ENCODE peak calls at places on chromosomes 3 and 15, in seven cellular contexts. U is erythroblast, M is heart left ventricle, B is tibial nerve, Z is stomach, P is H1, I is right lobe of liver. H is an unnamed sample.

GRCh38 chr3:156160653-156161052 is 40.3 kb downstream of the KCNAB1 start:
- DNase-seq in B (no peak), M (no peak), Z (no peak), P (no peak), U (no peak), I (no peak), H (no peak)

GRCh38 chr3:107798381-107798780 is 275.6 kb downstream of the BBX start:
- DNase-seq in P (no peak), I (no peak), Z (no peak), M (no peak), U (no peak), B (no peak), H (no peak)

GRCh38 chr3:34132069-34132677 is 333.7 kb downstream of the PDCD6IP start:
- DNase-seq in U (no peak), P (no peak), B (no peak), M (no peak), Z (no peak), I (no peak), H (no peak)

GRCh38 chr3:94937980-94938379 is 875.1 kb downstream of the NSUN3 start:
- DNase-seq in P (no peak), B (no peak), I (no peak), Z (no peak), U (no peak), M (no peak), H (no peak)

GRCh38 chr3:16369885-16370284 is 104.9 kb downstream of the OXNAD1 start:
- DNase-seq in U (no peak), Z (no peak), P (peak), B (no peak), M (no peak), I (no peak), H (no peak)

GRCh38 chr3:49689046-49689886 is at the start of the genes MST1 and RNF123:
- DNase-seq in B (peak), P (peak), Z (peak), U (no peak), I (peak), M (peak), H (peak)

GRCh38 chr15:56367156-56367555 is 1.9 kb downstream of the TEX9 start:
- DNase-seq in U (no peak), Z (no peak), M (no peak), B (no peak), I (no peak), P (no peak), H (no peak)

GRCh38 chr15:51621155-51621554 is 1.4 kb downstream of the DMXL2 start:
- DNase-seq in Z (no peak), B (no peak), P (no peak), U (no peak), I (no peak), M (no peak), H (no peak)

GRCh38 chr3:112982710-112983109 is 7.8 kb upstream of the CD200R1 start:
- DNase-seq in I (no peak), Z (no peak), B (no peak), P (no peak), M (no peak), U (no peak), H (no peak)

GRCh38 chr3:7934362-7934761 is 567.3 kb upstream of the LMCD1 start:
- DNase-seq in B (no peak), Z (peak), U (no peak), M (no peak), P (no peak), I (no peak), H (no peak)

GRCh38 chr15:29820802-29821160 is 1.5 kb downstream of the TJP1 start:
- DNase-seq in Z (no peak), U (no peak), I (no peak), M (no peak), P (no peak), B (no peak), H (no peak)

GRCh38 chr3:62873672-62874397 is 1.4 kb downstream of the CADPS start:
- DNase-seq in B (no peak), U (no peak), Z (no peak), I (no peak), P (peak), M (peak), H (no peak)

GRCh38 chr15:34890424-34890823 is 79.1 kb downstream of the AQR start:
- DNase-seq in I (no peak), M (no peak), P (no peak), U (no peak), Z (no peak), B (no peak), H (no peak)

GRCh38 chr15:70584838-70585706 is 178.3 kb downstream of the UACA start:
- DNase-seq in I (peak), B (no peak), Z (peak), M (no peak), P (peak), U (peak), H (peak)

GRCh38 chr15:93378547-93378946 is 289.5 kb upstream of the RGMA start:
- DNase-seq in B (no peak), Z (no peak), I (no peak), M (no peak), P (no peak), U (no peak), H (no peak)

GRCh38 chr3:134898315-134898714 is 103.3 kb downstream of the EPHB1 start:
- DNase-seq in M (no peak), I (peak), Z (no peak), P (no peak), U (no peak), B (no peak), H (no peak)

GRCh38 chr3:193788189-193788946 is 195.4 kb downstream of the OPA1 start:
- DNase-seq in B (no peak), I (peak), Z (peak), P (no peak), M (peak), U (peak), H (peak)

GRCh38 chr15:92541197-92542190 is 114.1 kb downstream of the FAM174B start:
- DNase-seq in B (no peak), I (no peak), P (no peak), U (no peak), M (no peak), Z (no peak), H (no peak)

GRCh38 chr15:91992940-91993339 is 139.4 kb downstream of the SLCO3A1 start:
- DNase-seq in Z (no peak), B (no peak), U (no peak), M (no peak), I (no peak), P (no peak), H (no peak)

GRCh38 chr3:87855626-87856025 is 203.2 kb downstream of the CGGBP1 start:
- DNase-seq in P (no peak), U (no peak), B (no peak), M (no peak), Z (no peak), I (no peak), H (no peak)

GRCh38 chr3:140899363-140899762 is 42.3 kb upstream of the SLC25A36 start:
- DNase-seq in P (no peak), B (no peak), I (no peak), U (no peak), M (no peak), Z (no peak), H (no peak)

GRCh38 chr15:61527836-61528589 is 298.9 kb upstream of the RORA start:
- DNase-seq in B (no peak), U (no peak), I (no peak), Z (no peak), P (no peak), M (no peak), H (no peak)

GRCh38 chr15:99249270-99249817 is at the start of gene TTC23:
- DNase-seq in Z (no peak), B (no peak), M (peak), U (no peak), P (no peak), I (peak), H (no peak)

GRCh38 chr15:99250494-99251435 is 516 bp upstream of the LRRC28 start:
- DNase-seq in P (peak), U (peak), Z (peak), B (peak), M (peak), I (peak), H (peak)

GRCh38 chr15:99252326-99252725 is 1.0 kb downstream of the LRRC28 start:
- DNase-seq in P (no peak), I (no peak), Z (no peak), B (no peak), U (no peak), M (no peak), H (no peak)

GRCh38 chr15:99250001-99250400 is 620 bp upstream of the TTC23 start:
- DNase-seq in Z (no peak), B (no peak), M (no peak), I (no peak), P (no peak), U (no peak), H (no peak)

DNA sequence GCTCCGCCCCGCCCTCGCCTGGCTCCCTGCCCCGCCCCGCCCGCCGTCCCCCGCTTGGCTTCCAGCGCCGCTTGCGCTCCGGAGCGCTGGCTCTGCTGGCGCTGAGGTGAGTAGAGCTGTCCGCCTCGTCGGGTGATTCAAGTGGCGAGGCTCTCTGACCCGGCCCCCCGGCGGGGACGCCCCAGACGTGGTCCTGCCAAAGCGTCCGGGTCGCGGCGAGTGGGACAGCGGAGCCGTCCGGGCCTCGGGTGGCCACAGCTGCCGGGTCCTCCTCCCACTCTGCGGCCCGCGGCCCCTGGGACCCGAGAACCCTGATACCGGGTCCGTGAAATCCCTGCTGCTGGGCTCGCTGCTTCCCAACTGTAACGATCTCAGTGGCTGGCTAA is at the start of gene LRRC28:
- DNase-seq in U (no peak), Z (no peak), P (no peak), B (no peak), M (no peak), I (no peak), H (no peak)
- TF ChIP-seq POLR2A in U (peak), Z (peak), P (peak), B (no peak), M (peak), I (peak), H (no peak)

GRCh38 chr3:159532577-159532976 is 456.1 kb upstream of the IL12A start:
- DNase-seq in P (no peak), I (no peak), Z (no peak), U (no peak), M (no peak), B (no peak), H (no peak)

GRCh38 chr3:159528251-159528895 is 460.3 kb upstream of the IL12A start:
- DNase-seq in P (no peak), B (no peak), Z (no peak), I (no peak), M (no peak), U (no peak), H (no peak)
- TF ChIP-seq POLR2A in P (no peak), B (no peak), Z (no peak), I (no peak), M (no peak), U (no peak), H (no peak)

GRCh38 chr15:47742742-47743141 is 25.4 kb downstream of the SEMA6D start:
- DNase-seq in B (no peak), U (no peak), I (no peak), M (no peak), P (no peak), Z (no peak), H (no peak)

GRCh38 chr15:47741082-47741481 is 23.8 kb downstream of the SEMA6D start:
- DNase-seq in M (no peak), U (no peak), I (no peak), Z (no peak), P (no peak), B (no peak), H (no peak)

GRCh38 chr15:47743385-47743784 is 26.1 kb downstream of the SEMA6D start:
- DNase-seq in B (no peak), U (no peak), Z (no peak), M (no peak), P (no peak), I (no peak), H (no peak)

GRCh38 chr15:47741907-47742306 is 24.6 kb downstream of the SEMA6D start:
- DNase-seq in I (no peak), P (no peak), Z (no peak), U (no peak), B (no peak), M (no peak), H (no peak)

DNA sequence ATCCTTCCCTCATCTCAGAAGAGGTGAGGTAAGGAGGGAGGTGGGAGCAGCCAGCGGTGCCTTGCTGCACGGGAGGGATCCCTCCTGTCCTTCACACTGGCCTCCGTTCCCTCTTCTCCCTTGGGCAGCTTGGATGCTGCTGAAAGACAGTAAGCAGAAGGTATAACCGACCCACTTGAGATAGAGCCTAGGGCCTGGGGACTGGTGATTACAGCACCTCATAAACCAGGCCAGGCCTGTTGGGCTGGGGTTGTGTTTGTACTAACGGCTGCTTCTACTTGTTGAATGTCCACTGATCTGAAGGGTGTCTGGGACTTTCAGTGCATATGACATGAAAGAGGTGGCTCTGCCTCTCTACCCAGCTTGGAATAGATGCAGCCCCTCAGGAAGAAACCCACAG is 25.0 kb downstream of the SEMA6D start:
- DNase-seq in Z (no peak), P (no peak), B (no peak), I (no peak), U (no peak), M (peak), H (no peak)
- TF ChIP-seq POLR2A in Z (no peak), P (no peak), B (no peak), I (no peak), U (no peak), M (no peak), H (no peak)

GRCh38 chr3:125143982-125144652 is 68.4 kb downstream of the SLC12A8 start:
- DNase-seq in I (no peak), Z (no peak), U (no peak), B (no peak), M (no peak), P (no peak), H (no peak)
- TF ChIP-seq POLR2A in I (no peak), Z (no peak), U (no peak), B (no peak), M (no peak), P (no peak), H (no peak)

DNA sequence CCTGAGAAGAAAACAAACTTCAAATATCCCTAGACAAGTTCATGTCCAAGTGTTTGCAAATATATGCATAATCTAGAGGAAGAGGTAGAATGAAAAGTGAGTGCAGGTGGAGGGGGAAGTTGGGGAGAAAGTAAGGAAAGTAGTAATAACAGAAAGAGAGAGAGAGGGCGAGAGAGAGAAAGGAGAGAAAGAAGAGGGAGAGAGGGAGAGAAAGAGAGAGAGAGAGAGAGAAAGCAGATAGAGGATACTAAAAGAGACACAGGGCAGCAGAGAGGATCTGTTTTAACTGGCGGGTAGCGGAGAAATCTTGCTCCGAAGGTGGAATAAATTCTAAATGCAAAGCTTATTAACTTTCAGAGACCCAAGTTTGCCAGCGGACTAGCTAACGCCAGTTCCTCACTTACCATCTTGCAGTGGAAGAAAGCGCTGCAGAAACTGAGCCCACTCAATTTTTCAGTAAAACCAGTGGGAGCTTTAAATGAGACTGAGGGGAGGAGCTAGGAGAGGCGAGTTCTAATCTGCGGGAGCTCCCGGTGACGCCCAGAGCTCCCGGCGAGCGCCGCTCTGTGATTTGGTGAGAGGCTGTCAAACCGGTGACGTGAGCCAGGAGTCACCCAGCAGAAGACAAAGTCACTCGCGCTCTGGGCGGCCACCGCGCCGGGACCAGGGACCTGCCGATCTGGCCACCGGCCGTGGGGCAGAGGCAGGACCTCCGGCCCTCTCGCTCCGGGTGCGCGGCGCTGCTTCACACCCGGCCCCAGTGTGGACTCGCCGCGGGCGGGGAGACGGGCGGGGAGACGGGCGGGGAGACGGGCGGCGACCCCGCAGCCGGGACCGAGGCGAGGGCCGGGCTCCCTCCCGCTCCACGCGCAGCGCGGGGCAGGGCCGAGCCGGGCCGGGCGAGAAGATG is at the start of gene GMNC:
- DNase-seq in Z (peak), U (peak), I (peak), B (peak), P (no peak), M (peak), H (peak)
- TF ChIP-seq POLR2A in Z (no peak), U (no peak), I (peak), B (peak), P (no peak), M (peak), H (no peak)

GRCh38 chr3:169667380-169667671 is 3.8 kb upstream of the MECOM start:
- DNase-seq in I (no peak), M (no peak), B (no peak), U (no peak), Z (no peak), P (no peak), H (no peak)

GRCh38 chr3:169668081-169668956 is 4.8 kb upstream of the MECOM start:
- DNase-seq in Z (peak), B (no peak), I (no peak), P (no peak), M (peak), U (peak), H (no peak)

GRCh38 chr3:169667710-169668080 is 4.2 kb upstream of the MECOM start:
- DNase-seq in M (no peak), Z (no peak), P (no peak), B (no peak), I (no peak), U (no peak), H (no peak)

GRCh38 chr3:169669816-169670215 is 6.3 kb upstream of the MECOM start:
- DNase-seq in Z (no peak), P (no peak), I (no peak), M (no peak), B (no peak), U (no peak), H (no peak)

DNA sequence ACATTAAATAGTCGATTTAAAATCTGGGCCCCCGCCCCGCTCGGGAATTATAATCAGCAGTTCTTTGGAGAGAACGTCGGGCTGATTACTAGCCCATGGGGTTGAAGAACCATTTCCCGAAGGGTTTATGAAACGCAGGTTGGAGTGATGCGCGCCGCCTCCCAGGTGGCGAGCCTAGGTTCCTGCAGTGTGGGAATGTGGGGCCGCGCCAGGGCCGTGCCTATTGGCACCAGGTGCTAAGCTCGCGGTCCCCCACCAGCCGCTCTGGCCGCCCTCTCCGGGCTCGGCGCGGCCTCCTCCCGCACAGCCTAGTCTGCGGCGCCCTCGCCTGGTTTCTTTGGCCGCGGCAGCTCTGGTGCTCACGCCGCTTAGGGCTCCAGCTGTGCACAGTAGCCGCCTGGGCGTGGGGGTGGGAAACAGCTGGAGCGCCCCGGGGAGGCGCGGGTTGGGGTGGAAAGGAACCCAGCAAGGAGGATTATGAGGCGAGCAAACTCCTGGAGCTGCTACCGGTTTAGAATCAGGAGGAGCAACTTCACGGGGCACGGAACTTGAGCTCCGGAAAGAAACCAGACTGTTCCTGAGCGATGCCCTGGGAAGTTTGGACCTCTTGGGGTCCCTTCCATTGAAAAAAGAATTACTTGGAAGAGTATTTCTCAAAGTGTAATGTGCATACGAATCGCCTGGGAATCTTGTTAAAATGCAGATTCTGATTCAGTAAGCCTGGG is 5.6 kb upstream of the MECOM start:
- DNase-seq in I (no peak), B (peak), U (peak), P (no peak), Z (peak), M (peak), H (no peak)
- TF ChIP-seq POLR2A in I (no peak), B (no peak), U (no peak), P (no peak), Z (no peak), M (no peak), H (no peak)

DNA sequence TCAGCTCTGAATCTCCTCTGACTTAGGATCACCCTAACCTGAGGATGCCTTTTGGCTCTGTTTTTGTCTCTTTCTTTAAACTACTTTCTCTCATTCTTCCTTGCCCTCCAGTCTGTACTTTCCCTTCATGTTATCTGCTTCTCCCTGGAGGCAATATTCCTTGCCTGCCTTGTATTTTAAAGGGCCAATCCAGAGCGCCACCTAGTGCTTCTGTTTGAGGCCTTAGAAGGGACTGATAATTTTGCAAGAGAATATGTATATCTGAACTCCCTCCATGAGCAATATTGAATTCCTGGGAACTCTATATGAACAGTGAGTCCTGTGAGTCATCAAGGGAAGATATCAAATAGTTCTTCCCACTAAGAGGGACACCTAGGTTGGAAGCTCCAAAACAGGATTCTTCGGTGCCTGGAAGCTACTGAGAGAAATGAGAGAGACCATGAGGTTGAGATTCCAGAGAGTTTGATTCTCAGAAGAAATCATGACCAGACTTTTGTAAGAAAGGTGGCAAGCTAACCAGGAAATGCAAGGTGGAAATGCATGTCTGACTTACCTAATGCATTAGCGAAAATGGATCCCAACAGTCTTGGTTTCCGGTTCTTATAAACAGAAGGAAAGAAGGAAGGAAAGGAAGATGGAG is 203.8 kb upstream of the CD96 start:
- DNase-seq in I (peak), M (peak), P (peak), B (peak), U (peak), Z (peak), H (no peak)
- TF ChIP-seq POLR2A in I (no peak), M (no peak), P (no peak), B (no peak), U (no peak), Z (no peak), H (no peak)

GRCh38 chr3:184154909-184155643 is at the start of gene DVL3:
- DNase-seq in P (no peak), M (peak), B (peak), U (peak), Z (peak), I (peak), H (peak)
- TF ChIP-seq POLR2A in P (no peak), M (no peak), B (peak), U (no peak), Z (no peak), I (peak), H (no peak)

H was measured in GM12891.